ENCODE peak calls at places on chromosomes 13 and 19, in four cellular contexts. Y, S, G and O are unnamed samples.

GRCh38 chr19:50465986-50466771 is 10.1 kb upstream of the EMC10 start:
- DNase-seq in Y (no peak), S (peak; percentile 49), G (no peak), O (no peak)

GRCh38 chr13:31982540-31982939 is 49.0 kb upstream of the FRY start:
- DNase-seq in Y (peak; percentile 91), S (peak; percentile 76), G (no peak), O (no peak)

GRCh38 chr13:36981156-36981743 is 17.9 kb downstream of the ALG5 start:
- DNase-seq in Y (no peak), S (peak; percentile 45), G (no peak), O (no peak)

GRCh38 chr19:12965017-12965811 is 4.2 kb upstream of the DAND5 start:
- DNase-seq in Y (peak; percentile 87), S (peak; percentile 76), G (peak; percentile 63), O (peak; percentile 83)

GRCh38 chr13:99322297-99323103 is 15.3 kb upstream of the GPR183 start:
- DNase-seq in Y (peak; percentile 34), S (no peak), G (no peak), O (peak; percentile 78)

GRCh38 chr13:59906413-59907027 is 257.2 kb downstream of the DIAPH3 start:
- DNase-seq in Y (no peak), S (peak; percentile 9), G (no peak), O (no peak)

GRCh38 chr13:57557979-57558529 is 73.5 kb upstream of the PCDH17 start:
- DNase-seq in Y (no peak), S (peak; percentile 1), G (peak; percentile 3), O (no peak)

GRCh38 chr13:95535243-95535642 is 17.3 kb upstream of the CLDN10 start:
- DNase-seq in Y (peak; percentile 92), S (peak; percentile 89), G (no peak), O (peak; percentile 36)

GRCh38 chr19:34350161-34350561 is 14.8 kb upstream of the GPI start:
- DNase-seq in Y (no peak), S (no peak), G (no peak), O (no peak)